ENCODE peak calls at places on chromosomes 2 and 18, in nine cellular contexts. J is renal cortical epithelial cell; Z is GM10248; D is activated T-cell treated with anti-CD3 and anti-CD28 coated beads for 1 hour; G is activated T-helper 1 cell treated with Interleukin-2 at 50 U/mL for 16 hours; F is effector memory CD4-positive, alpha-beta T cell; X is cardiac muscle cell; U is skeletal muscle cell; S is fibroblast of gingiva. W is an unnamed sample.
A peak's percentile ranks its signal among the peaks of the same experiment; 100 is the strongest.

GRCh38 chr2:9004338-9005204 is 1.1 kb upstream of the MBOAT2 start:
- DNase-seq in J (peak; percentile 80), Z (no peak), D (no peak), G (no peak), F (no peak), X (no peak), U (no peak), S (no peak), W (peak; percentile 98)

GRCh38 chr2:55232863-55233657 is 572 bp downstream of the RPS27A start:
- DNase-seq in J (peak; percentile 23), Z (peak; percentile 20), D (peak; percentile 32), G (peak; percentile 45), F (peak; percentile 53), X (peak; percentile 37), U (no peak), S (peak; percentile 6), W (peak; percentile 25)

GRCh38 chr18:73975266-73975665 is 172.4 kb downstream of the FBXO15 start:
- DNase-seq in J (no peak), Z (no peak), D (no peak), G (no peak), F (no peak), X (no peak), U (peak; percentile 66), S (no peak), W (no peak)

GRCh38 chr2:112724611-112725525 is 4.0 kb downstream of the NT5DC4 start:
- DNase-seq in J (peak; percentile 13), Z (peak; percentile 74), D (no peak), G (no peak), F (no peak), X (peak; percentile 25), U (no peak), S (no peak), W (no peak)

GRCh38 chr2:36489296-36489695 is 108.7 kb downstream of the FEZ2 start:
- DNase-seq in J (peak; percentile 63), Z (no peak), D (no peak), G (no peak), F (no peak), X (no peak), U (no peak), S (peak; percentile 14), W (no peak)

GRCh38 chr2:143955416-143956075 is 564.4 kb downstream of the ZEB2 start:
- DNase-seq in J (peak; percentile 81), Z (no peak), D (no peak), G (no peak), F (no peak), X (no peak), U (peak; percentile 65), S (peak; percentile 74), W (peak; percentile 34)

GRCh38 chr2:162697111-162697510 is 141.5 kb downstream of the KCNH7 start:
- DNase-seq in J (no peak), Z (no peak), D (no peak), G (no peak), F (no peak), X (no peak), U (no peak), S (no peak), W (no peak)

GRCh38 chr18:39487932-39488331 is 1922.3 kb upstream of the CELF4 start:
- DNase-seq in J (no peak), Z (no peak), D (no peak), G (no peak), F (no peak), X (no peak), U (no peak), S (no peak), W (no peak)

GRCh38 chr2:54669677-54670484 is 53.6 kb upstream of the EML6 start:
- DNase-seq in J (peak; percentile 57), Z (no peak), D (no peak), G (no peak), F (no peak), X (no peak), U (peak; percentile 65), S (peak; percentile 89), W (peak; percentile 64)

GRCh38 chr18:65937180-65937579 is 186.4 kb downstream of the CDH7 start:
- DNase-seq in J (no peak), Z (no peak), D (no peak), G (no peak), F (no peak), X (no peak), U (no peak), S (no peak), W (no peak)

GRCh38 chr2:157620956-157621355 is 7.7 kb downstream of the ACVR1C start:
- DNase-seq in J (peak; percentile 25), Z (no peak), D (no peak), G (no peak), F (no peak), X (no peak), U (no peak), S (peak; percentile 47), W (peak; percentile 23)

GRCh38 chr2:240433973-240434727 is 1.3 kb upstream of the GPC1 start:
- DNase-seq in J (peak; percentile 88), Z (no peak), D (no peak), G (no peak), F (no peak), X (no peak), U (peak; percentile 92), S (peak; percentile 94), W (peak; percentile 98)

GRCh38 chr2:113720167-113720566 is 36.3 kb downstream of the SLC35F5 start:
- DNase-seq in J (peak; percentile 48), Z (no peak), D (no peak), G (no peak), F (no peak), X (no peak), U (no peak), S (no peak), W (peak; percentile 49)

GRCh38 chr2:20986540-20986939 is 57.3 kb downstream of the APOB start:
- DNase-seq in J (no peak), Z (no peak), D (no peak), G (no peak), F (no peak), X (no peak), U (no peak), S (peak; percentile 84), W (no peak)

GRCh38 chr2:190835303-190835930 is 45.2 kb upstream of the GLS start:
- DNase-seq in J (peak; percentile 82), Z (no peak), D (no peak), G (no peak), F (no peak), X (no peak), U (peak; percentile 77), S (peak; percentile 70), W (peak; percentile 72)

GRCh38 chr2:85095094-85095493 is 38.1 kb upstream of the TCF7L1 start:
- DNase-seq in J (no peak), Z (no peak), D (no peak), G (no peak), F (no peak), X (no peak), U (no peak), S (peak; percentile 30), W (no peak)

GRCh38 chr18:31489311-31489710 is 8.7 kb upstream of the DSG2 start:
- DNase-seq in J (peak; percentile 49), Z (no peak), D (no peak), G (no peak), F (no peak), X (no peak), U (no peak), S (no peak), W (peak; percentile 86)